ENCODE peak calls at places on chromosomes 6 and 20, in nine cellular contexts. N is heart right ventricle; P is transverse colon; A is aorta; I is neuronal stem cell; Z is CD8-positive, alpha-beta T cell; T is Caco-2; O is fibroblast of lung; D is lower lobe of right lung. M is an unnamed sample. For H3K36me3 and H3K9me3, the result is how much of the 10 kb centered on the place peaks cover.

GRCh38 chr6:150734235-150734634 is 131.3 kb upstream of the MTHFD1L start:
- DNase-seq in N (no peak), P (no peak), A (no peak), I (no peak), Z (no peak), T (no peak), O (peak), D (no peak), M (no peak)

GRCh38 chr6:145214570-145214969 is 520.8 kb downstream of the EPM2A start:
- DNase-seq in N (no peak), P (no peak), A (no peak), I (peak), Z (no peak), T (peak), O (peak), D (no peak), M (no peak)

GRCh38 chr20:44582321-44583025 is at the start of gene PKIG:
- DNase-seq in N (peak), P (no peak), A (no peak), I (peak), Z (no peak), T (no peak), O (peak), D (no peak), M (peak)

GRCh38 chr6:40545954-40546353 is 41.2 kb downstream of the LRFN2 start:
- DNase-seq in N (no peak), P (no peak), A (peak), I (peak), Z (no peak), T (no peak), O (no peak), D (no peak), M (no peak)

GRCh38 chr6:139296927-139297326 is 5.1 kb upstream of the TXLNB start:
- DNase-seq in N (no peak), P (no peak), A (no peak), I (no peak), Z (no peak), T (no peak), O (peak), D (no peak), M (no peak)

GRCh38 chr6:139230421-139230840 is 61.4 kb downstream of the TXLNB start:
- DNase-seq in N (no peak), P (no peak), A (no peak), I (peak), Z (no peak), T (peak), O (peak), D (no peak), M (no peak)

GRCh38 chr20:44030394-44030793 is 115.7 kb downstream of the TOX2 start:
- DNase-seq in N (no peak), P (no peak), A (no peak), I (no peak), Z (no peak), T (no peak), O (no peak), D (no peak), M (no peak)

GRCh38 chr6:8170754-8171153 is 68.4 kb upstream of the EEF1E1 start:
- DNase-seq in N (no peak), P (no peak), A (no peak), I (no peak), Z (no peak), T (no peak), O (no peak), D (no peak), M (no peak)

GRCh38 chr6:139068846-139069245 is 40.3 kb downstream of the ABRACL start:
- DNase-seq in N (no peak), P (no peak), A (no peak), I (no peak), Z (no peak), T (no peak), O (no peak), D (no peak), M (no peak)

GRCh38 chr20:22447448-22447778 is 137.0 kb downstream of the FOXA2 start:
- DNase-seq in N (no peak), P (no peak), A (no peak), I (no peak), Z (no peak), T (no peak), O (no peak), D (no peak), M (no peak)

GRCh38 chr6:15274696-15275387 is 29.0 kb downstream of the JARID2 start:
- DNase-seq in N (no peak), P (no peak), A (no peak), I (no peak), Z (no peak), T (no peak), O (peak), D (no peak), M (no peak)

GRCh38 chr6:91716361-91716760 is 1129.5 kb upstream of the MAP3K7 start:
- DNase-seq in N (no peak), P (no peak), A (no peak), I (no peak), Z (no peak), T (no peak), O (peak), D (no peak), M (no peak)

GRCh38 chr6:147522597-147522996 is 14.1 kb downstream of the SAMD5 start:
- DNase-seq in N (no peak), P (no peak), A (no peak), I (no peak), Z (no peak), T (no peak), O (no peak), D (no peak), M (no peak)

GRCh38 chr20:31707994-31708744 is 14.5 kb downstream of the BCL2L1 start:
- DNase-seq in N (peak), P (peak), A (no peak), I (no peak), Z (no peak), T (peak), O (no peak), D (peak), M (no peak)

GRCh38 chr6:42402184-42402583 is 49.5 kb downstream of the TRERF1 start:
- DNase-seq in N (no peak), P (no peak), A (no peak), I (no peak), Z (peak), T (no peak), O (peak), D (no peak), M (peak)

GRCh38 chr6:5752282-5752681 is 254.4 kb downstream of the NRN1 start:
- DNase-seq in N (no peak), P (no peak), A (no peak), I (peak), Z (no peak), T (no peak), O (peak), D (no peak), M (no peak)

GRCh38 chr20:20594171-20594530 is 118.3 kb downstream of the RALGAPA2 start:
- DNase-seq in N (no peak), P (no peak), A (no peak), I (peak), Z (no peak), T (no peak), O (peak), D (no peak), M (no peak)

GRCh38 chr6:127366281-127367022 is 23.0 kb upstream of the ECHDC1 start:
- DNase-seq in N (no peak), P (no peak), A (no peak), I (no peak), Z (no peak), T (no peak), O (peak), D (no peak), M (peak)

GRCh38 chr20:36101201-36101600 is 53.3 kb upstream of the EPB41L1 start:
- DNase-seq in N (no peak), P (peak), A (no peak), I (no peak), Z (no peak), T (peak), O (no peak), D (no peak), M (no peak)

GRCh38 chr6:90545450-90545849 is 41.4 kb downstream of the MAP3K7 start:
- DNase-seq in N (no peak), P (no peak), A (no peak), I (no peak), Z (no peak), T (no peak), O (no peak), D (no peak), M (no peak)

GRCh38 chr6:153130515-153131036 is 506 bp downstream of the RGS17 start:
- DNase-seq in N (no peak), P (no peak), A (peak), I (peak), Z (no peak), T (peak), O (peak), D (no peak), M (peak)

GRCh38 chr6:380234-381218 is 11.0 kb upstream of the IRF4 start:
- DNase-seq in N (no peak), P (no peak), A (no peak), I (no peak), Z (no peak), T (no peak), O (no peak), D (no peak), M (no peak)

GRCh38 chr6:21885532-21886089 is 292.1 kb downstream of the SOX4 start:
- DNase-seq in N (peak), P (no peak), A (peak), I (no peak), Z (no peak), T (no peak), O (peak), D (no peak), M (peak)

GRCh38 chr20:40564997-40565680 is 123.9 kb downstream of the MAFB start:
- DNase-seq in N (no peak), P (no peak), A (no peak), I (no peak), Z (no peak), T (no peak), O (peak), D (no peak), M (peak)

GRCh38 chr6:33869826-33870423 is 66.1 kb upstream of the MLN start:
- DNase-seq in N (no peak), P (no peak), A (no peak), I (peak), Z (no peak), T (no peak), O (no peak), D (peak), M (no peak)

GRCh38 chr20:46816097-46816496 is 78.5 kb upstream of the EYA2 start:
- DNase-seq in N (no peak), P (no peak), A (no peak), I (no peak), Z (no peak), T (no peak), O (no peak), D (no peak), M (no peak)

GRCh38 chr20:57137676-57138075 is 128.8 kb downstream of the BMP7 start:
- DNase-seq in N (no peak), P (no peak), A (peak), I (no peak), Z (no peak), T (no peak), O (no peak), D (no peak), M (no peak)

GRCh38 chr6:35343092-35343834 is 905 bp downstream of the PPARD start:
- DNase-seq in N (peak), P (peak), A (peak), I (no peak), Z (no peak), T (no peak), O (peak), D (peak), M (no peak)

GRCh38 chr20:24782221-24782620 is 166.8 kb upstream of the CST7 start:
- DNase-seq in N (no peak), P (no peak), A (peak), I (no peak), Z (no peak), T (no peak), O (no peak), D (peak), M (no peak)

GRCh38 chr20:48682529-48683385 is 145.0 kb downstream of the PREX1 start:
- DNase-seq in N (peak), P (peak), A (peak), I (peak), Z (no peak), T (peak), O (peak), D (peak), M (peak)

GRCh38 chr6:10315034-10315433 is 99.8 kb downstream of the TFAP2A start:
- DNase-seq in N (no peak), P (no peak), A (no peak), I (no peak), Z (no peak), T (no peak), O (no peak), D (no peak), M (no peak)

GRCh38 chr20:56724246-56724757 is 95.2 kb downstream of the TFAP2C start:
- DNase-seq in N (no peak), P (no peak), A (no peak), I (no peak), Z (no peak), T (no peak), O (no peak), D (no peak), M (peak)

GRCh38 chr6:137863126-137863996 is 3.7 kb upstream of the TNFAIP3 start:
- DNase-seq in N (no peak), P (no peak), A (no peak), I (no peak), Z (no peak), T (no peak), O (no peak), D (no peak), M (no peak)

GRCh38 chr6:150452642-150453243 is 83.9 kb downstream of the IYD start:
- DNase-seq in N (peak), P (no peak), A (no peak), I (peak), Z (no peak), T (no peak), O (peak), D (peak), M (no peak)

GRCh38 chr6:148611213-148611612 is 135.6 kb upstream of the UST start:
- DNase-seq in N (peak), P (peak), A (peak), I (no peak), Z (no peak), T (no peak), O (peak), D (no peak), M (peak)

GRCh38 chr6:30798501-30798900 is 54.2 kb upstream of the IER3 start:
- DNase-seq in N (no peak), P (no peak), A (no peak), I (no peak), Z (no peak), T (no peak), O (no peak), D (no peak), M (no peak)

GRCh38 chr20:19249515-19249914 is 37.1 kb downstream of the SLC24A3 start:
- DNase-seq in N (no peak), P (no peak), A (no peak), I (no peak), Z (no peak), T (no peak), O (no peak), D (no peak), M (no peak)

GRCh38 chr6:157079774-157080173 is 243.5 kb downstream of the TMEM242 start:
- DNase-seq in N (no peak), P (no peak), A (no peak), I (no peak), Z (no peak), T (no peak), O (no peak), D (no peak), M (no peak)

GRCh38 chr6:80771941-80772340 is 665.5 kb downstream of the BCKDHB start:
- DNase-seq in N (no peak), P (no peak), A (no peak), I (peak), Z (no peak), T (peak), O (peak), D (no peak), M (no peak)

GRCh38 chr20:62392077-62392418 is 5.1 kb downstream of the RPS21 start:
- DNase-seq in N (no peak), P (no peak), A (no peak), I (no peak), Z (no peak), T (no peak), O (no peak), D (no peak), M (no peak)
- H3K36me3 ChIP-seq in N (under half), P (under half), A (under half), I (half or more), Z (under half), T (under half), O (under half), D (under half), M (half or more)

GRCh38 chr6:164911873-164912580 is 397.4 kb downstream of the C6orf118 start:
- DNase-seq in N (peak), P (no peak), A (no peak), I (no peak), Z (no peak), T (no peak), O (no peak), D (no peak), M (peak)

GRCh38 chr6:164911151-164911550 is 398.3 kb downstream of the C6orf118 start:
- DNase-seq in N (no peak), P (no peak), A (no peak), I (no peak), Z (no peak), T (no peak), O (no peak), D (no peak), M (no peak)
- H3K4me3 ChIP-seq in N (peak), P (no peak), A (peak), I (no peak), Z (no peak), T (no peak), O (no peak), D (peak), M (peak)

GRCh38 chr6:130888246-130888645 is 61.0 kb downstream of the SMLR1 start:
- DNase-seq in N (no peak), P (no peak), A (no peak), I (no peak), Z (no peak), T (no peak), O (no peak), D (no peak), M (no peak)

GRCh38 chr6:130893766-130894165 is 66.6 kb downstream of the SMLR1 start:
- DNase-seq in N (no peak), P (no peak), A (no peak), I (no peak), Z (no peak), T (no peak), O (no peak), D (no peak), M (no peak)

GRCh38 chr6:130893277-130893676 is 66.1 kb downstream of the SMLR1 start:
- DNase-seq in N (no peak), P (no peak), A (no peak), I (no peak), Z (no peak), T (no peak), O (no peak), D (no peak), M (no peak)

GRCh38 chr6:130889423-130889822 is 62.2 kb downstream of the SMLR1 start:
- DNase-seq in N (no peak), P (no peak), A (no peak), I (no peak), Z (no peak), T (no peak), O (no peak), D (no peak), M (no peak)

DNA sequence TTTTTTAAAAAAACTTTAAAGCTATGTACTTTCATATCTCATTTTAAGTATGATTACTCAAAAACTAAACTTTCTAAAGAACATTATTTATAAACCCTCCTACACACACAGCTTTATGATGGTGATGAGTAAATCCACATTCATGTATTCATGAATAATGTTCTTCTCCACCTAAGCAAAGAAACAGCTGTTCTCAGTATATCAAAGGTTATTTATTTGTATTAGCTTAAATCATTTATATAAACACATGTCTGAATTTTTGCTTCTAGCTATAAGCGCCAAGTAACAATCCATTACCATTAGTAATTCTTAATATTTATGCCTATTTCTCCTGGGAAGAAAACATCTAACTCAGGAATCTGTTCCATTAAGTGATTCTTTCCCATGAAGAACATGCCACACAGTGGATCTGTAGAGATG is 63.3 kb downstream of the SMLR1 start:
- DNase-seq in N (no peak), P (no peak), A (no peak), I (no peak), Z (no peak), T (no peak), O (peak), D (no peak), M (no peak)
- H3K9me3 ChIP-seq in N (under half), P (under half), A (under half), I (under half), Z (under half), T (under half), O (under half), D (under half), M (under half)

GRCh38 chr20:37314099-37314498 is 24.6 kb downstream of the MANBAL start:
- DNase-seq in N (no peak), P (no peak), A (no peak), I (no peak), Z (no peak), T (no peak), O (no peak), D (no peak), M (no peak)
- H3K36me3 ChIP-seq in N (under half), P (under half), A (under half), I (under half), Z (under half), T (under half), O (under half), D (half or more), M (half or more)